ENCODE peak calls at places on chromosomes 2 and 18, in four cellular contexts. J, Y, N and X are unnamed samples.

GRCh38 chr18:9260388-9261380 is 73.9 kb upstream of the TWSG1 start:
- DNase-seq in J (no peak), Y (peak), N (no peak), X (no peak)

GRCh38 chr2:160220545-160221009 is 20.5 kb upstream of the ITGB6 start:
- DNase-seq in J (no peak), Y (peak), N (no peak), X (no peak)

GRCh38 chr18:70469916-70470315 is 181.1 kb downstream of the SOCS6 start:
- DNase-seq in J (peak), Y (peak), N (peak), X (no peak)

GRCh38 chr2:216081487-216082387 is at the start of the genes PECR and TMEM169:
- DNase-seq in J (peak), Y (peak), N (peak), X (peak)

GRCh38 chr2:83016343-83017110 is 1442.6 kb downstream of the SUCLG1 start:
- DNase-seq in J (no peak), Y (no peak), N (no peak), X (no peak)

GRCh38 chr2:127416486-127417001 is 1.7 kb upstream of the PROC start:
- DNase-seq in J (peak), Y (no peak), N (no peak), X (no peak)

GRCh38 chr2:70938580-70938938 is 2.9 kb downstream of the ATP6V1B1 start:
- DNase-seq in J (no peak), Y (no peak), N (no peak), X (peak)

GRCh38 chr2:42792583-42793313 is at the start of gene HAAO:
- DNase-seq in J (no peak), Y (peak), N (no peak), X (peak)

GRCh38 chr2:208319403-208319802 is 53.3 kb downstream of the PIKFYVE start:
- DNase-seq in J (no peak), Y (no peak), N (no peak), X (no peak)

GRCh38 chr2:232321156-232321816 is 57.3 kb upstream of the ALPP start:
- DNase-seq in J (peak), Y (no peak), N (no peak), X (peak)

GRCh38 chr18:72672364-72673151 is 128.4 kb upstream of the CBLN2 start:
- DNase-seq in J (peak), Y (peak), N (peak), X (no peak)

GRCh38 chr2:68292108-68292710 is 27.5 kb downstream of the CNRIP1 start:
- DNase-seq in J (peak), Y (peak), N (no peak), X (no peak)

GRCh38 chr18:69838620-69839411 is 108.9 kb downstream of the CD226 start:
- DNase-seq in J (peak), Y (peak), N (no peak), X (no peak)

GRCh38 chr2:234615643-234616356 is 118.9 kb upstream of the ARL4C start:
- DNase-seq in J (no peak), Y (peak), N (no peak), X (no peak)

GRCh38 chr2:203998195-203998804 is 61.7 kb downstream of the ICOS start:
- DNase-seq in J (no peak), Y (no peak), N (no peak), X (no peak)

GRCh38 chr2:231222318-231223000 is 24.0 kb downstream of the ARMC9 start:
- DNase-seq in J (no peak), Y (peak), N (no peak), X (no peak)

GRCh38 chr2:192030289-192030688 is 164.4 kb downstream of the TMEFF2 start:
- DNase-seq in J (no peak), Y (no peak), N (no peak), X (no peak)

GRCh38 chr2:25304339-25304728 is 37.4 kb downstream of the DNMT3A start:
- DNase-seq in J (peak), Y (no peak), N (no peak), X (no peak)

GRCh38 chr2:239275871-239276812 is 124.7 kb downstream of the HDAC4 start:
- DNase-seq in J (peak), Y (no peak), N (peak), X (peak)

GRCh38 chr18:70373062-70373519 is 84.2 kb downstream of the SOCS6 start:
- DNase-seq in J (peak), Y (peak), N (no peak), X (no peak)

GRCh38 chr2:104872034-104872865 is 18.3 kb downstream of the POU3F3 start:
- DNase-seq in J (no peak), Y (peak), N (peak), X (peak)